ENCODE peak calls at places on chromosomes 2 and 18, in eight cellular contexts. One of them, this sample, is unnamed.

GRCh38 chr2:74715880-74716279 is 61.8 kb downstream of the SEMA4F start:
- DNase-seq in endothelial cell: no peak
- DNase-seq in activated CD4-positive, alpha-beta T cell treated with anti-CD3 and anti-CD28 coated beads, Interleukin-2, amount 50 U/mL, for 48 hours: no peak
- DNase-seq in HEK293T: no peak
- DNase-seq in SJSA1: no peak
- DNase-seq in epithelial cell of prostate: no peak
- DNase-seq in AG20443: no peak
- DNase-seq in LoVo: no peak
- DNase-seq in this sample: no peak

GRCh38 chr18:57051586-57052044 is 95.3 kb upstream of the BOD1L2 start:
- DNase-seq in AG20443: no peak
- DNase-seq in epithelial cell of prostate: no peak
- DNase-seq in SJSA1: no peak
- DNase-seq in LoVo: peak; percentile 19
- DNase-seq in endothelial cell: no peak
- DNase-seq in HEK293T: no peak
- DNase-seq in activated CD4-positive, alpha-beta T cell treated with anti-CD3 and anti-CD28 coated beads, Interleukin-2, amount 50 U/mL, for 48 hours: no peak
- DNase-seq in this sample: peak; percentile 64

GRCh38 chr2:112666764-112667122 is 21.0 kb downstream of the SLC20A1 start:
- DNase-seq in activated CD4-positive, alpha-beta T cell treated with anti-CD3 and anti-CD28 coated beads, Interleukin-2, amount 50 U/mL, for 48 hours: no peak
- DNase-seq in SJSA1: no peak
- DNase-seq in endothelial cell: no peak
- DNase-seq in HEK293T: no peak
- DNase-seq in AG20443: no peak
- DNase-seq in LoVo: no peak
- DNase-seq in epithelial cell of prostate: no peak
- DNase-seq in this sample: no peak

GRCh38 chr18:49572935-49573334 is 11.1 kb downstream of the LIPG start:
- DNase-seq in AG20443: no peak
- DNase-seq in epithelial cell of prostate: no peak
- DNase-seq in endothelial cell: no peak
- DNase-seq in activated CD4-positive, alpha-beta T cell treated with anti-CD3 and anti-CD28 coated beads, Interleukin-2, amount 50 U/mL, for 48 hours: no peak
- DNase-seq in HEK293T: no peak
- DNase-seq in SJSA1: no peak
- DNase-seq in LoVo: no peak
- DNase-seq in this sample: no peak

GRCh38 chr2:234880551-234881211 is 71.1 kb upstream of the SH3BP4 start:
- DNase-seq in epithelial cell of prostate: peak; percentile 83
- DNase-seq in AG20443: peak; percentile 30
- DNase-seq in SJSA1: peak; percentile 35
- DNase-seq in activated CD4-positive, alpha-beta T cell treated with anti-CD3 and anti-CD28 coated beads, Interleukin-2, amount 50 U/mL, for 48 hours: no peak
- DNase-seq in endothelial cell: no peak
- DNase-seq in HEK293T: no peak
- DNase-seq in LoVo: peak; percentile 78
- DNase-seq in this sample: peak; percentile 37

GRCh38 chr2:205822578-205822977 is 140.3 kb downstream of the NRP2 start:
- DNase-seq in LoVo: no peak
- DNase-seq in epithelial cell of prostate: no peak
- DNase-seq in activated CD4-positive, alpha-beta T cell treated with anti-CD3 and anti-CD28 coated beads, Interleukin-2, amount 50 U/mL, for 48 hours: no peak
- DNase-seq in endothelial cell: no peak
- DNase-seq in SJSA1: no peak
- DNase-seq in HEK293T: no peak
- DNase-seq in AG20443: peak; percentile 38
- DNase-seq in this sample: no peak

GRCh38 chr2:5176764-5177163 is 515.4 kb upstream of the SOX11 start:
- DNase-seq in SJSA1: no peak
- DNase-seq in endothelial cell: no peak
- DNase-seq in epithelial cell of prostate: no peak
- DNase-seq in LoVo: no peak
- DNase-seq in activated CD4-positive, alpha-beta T cell treated with anti-CD3 and anti-CD28 coated beads, Interleukin-2, amount 50 U/mL, for 48 hours: no peak
- DNase-seq in AG20443: no peak
- DNase-seq in HEK293T: no peak
- DNase-seq in this sample: no peak

GRCh38 chr2:173459363-173459762 is 104.7 kb downstream of the CDCA7 start:
- DNase-seq in endothelial cell: no peak
- DNase-seq in HEK293T: no peak
- DNase-seq in AG20443: no peak
- DNase-seq in LoVo: no peak
- DNase-seq in SJSA1: no peak
- DNase-seq in epithelial cell of prostate: no peak
- DNase-seq in activated CD4-positive, alpha-beta T cell treated with anti-CD3 and anti-CD28 coated beads, Interleukin-2, amount 50 U/mL, for 48 hours: no peak
- DNase-seq in this sample: no peak

GRCh38 chr2:52539026-52539964 is 1228.3 kb upstream of the CHAC2 start:
- DNase-seq in SJSA1: peak; percentile 62
- DNase-seq in LoVo: no peak
- DNase-seq in epithelial cell of prostate: no peak
- DNase-seq in AG20443: no peak
- DNase-seq in activated CD4-positive, alpha-beta T cell treated with anti-CD3 and anti-CD28 coated beads, Interleukin-2, amount 50 U/mL, for 48 hours: no peak
- DNase-seq in endothelial cell: no peak
- DNase-seq in HEK293T: no peak
- DNase-seq in this sample: no peak

GRCh38 chr2:71456617-71457016 is 3.3 kb downstream of the DYSF start:
- DNase-seq in activated CD4-positive, alpha-beta T cell treated with anti-CD3 and anti-CD28 coated beads, Interleukin-2, amount 50 U/mL, for 48 hours: no peak
- DNase-seq in SJSA1: no peak
- DNase-seq in epithelial cell of prostate: no peak
- DNase-seq in endothelial cell: no peak
- DNase-seq in LoVo: no peak
- DNase-seq in AG20443: no peak
- DNase-seq in HEK293T: no peak
- DNase-seq in this sample: no peak

GRCh38 chr18:62341423-62341920 is 16.4 kb downstream of the TNFRSF11A start:
- DNase-seq in SJSA1: no peak
- DNase-seq in epithelial cell of prostate: no peak
- DNase-seq in AG20443: no peak
- DNase-seq in endothelial cell: no peak
- DNase-seq in LoVo: no peak
- DNase-seq in HEK293T: no peak
- DNase-seq in activated CD4-positive, alpha-beta T cell treated with anti-CD3 and anti-CD28 coated beads, Interleukin-2, amount 50 U/mL, for 48 hours: no peak
- DNase-seq in this sample: no peak

GRCh38 chr18:31722369-31722957 is 38.1 kb upstream of the B4GALT6 start:
- DNase-seq in LoVo: peak; percentile 63
- DNase-seq in AG20443: peak; percentile 82
- DNase-seq in epithelial cell of prostate: peak; percentile 18
- DNase-seq in activated CD4-positive, alpha-beta T cell treated with anti-CD3 and anti-CD28 coated beads, Interleukin-2, amount 50 U/mL, for 48 hours: peak; percentile 88
- DNase-seq in SJSA1: peak; percentile 37
- DNase-seq in endothelial cell: peak; percentile 84
- DNase-seq in HEK293T: peak; percentile 95
- DNase-seq in this sample: peak; percentile 86

GRCh38 chr2:25851740-25852503 is 26.4 kb downstream of the ASXL2 start:
- DNase-seq in HEK293T: peak; percentile 40
- DNase-seq in epithelial cell of prostate: peak; percentile 18
- DNase-seq in AG20443: peak; percentile 72
- DNase-seq in SJSA1: peak; percentile 89
- DNase-seq in endothelial cell: peak; percentile 6
- DNase-seq in activated CD4-positive, alpha-beta T cell treated with anti-CD3 and anti-CD28 coated beads, Interleukin-2, amount 50 U/mL, for 48 hours: peak; percentile 40
- DNase-seq in LoVo: peak; percentile 71
- DNase-seq in this sample: peak; percentile 74

GRCh38 chr2:136000502-136000901 is 15.1 kb upstream of the DARS1 start:
- DNase-seq in LoVo: no peak
- DNase-seq in activated CD4-positive, alpha-beta T cell treated with anti-CD3 and anti-CD28 coated beads, Interleukin-2, amount 50 U/mL, for 48 hours: no peak
- DNase-seq in HEK293T: no peak
- DNase-seq in SJSA1: no peak
- DNase-seq in epithelial cell of prostate: no peak
- DNase-seq in AG20443: no peak
- DNase-seq in endothelial cell: peak; percentile 26
- DNase-seq in this sample: no peak

GRCh38 chr18:44195394-44196140 is 485.1 kb upstream of the SETBP1 start:
- DNase-seq in activated CD4-positive, alpha-beta T cell treated with anti-CD3 and anti-CD28 coated beads, Interleukin-2, amount 50 U/mL, for 48 hours: no peak
- DNase-seq in LoVo: no peak
- DNase-seq in epithelial cell of prostate: no peak
- DNase-seq in SJSA1: no peak
- DNase-seq in endothelial cell: no peak
- DNase-seq in HEK293T: no peak
- DNase-seq in AG20443: no peak
- DNase-seq in this sample: no peak

GRCh38 chr18:44799422-44800421 is 119.0 kb downstream of the SETBP1 start:
- DNase-seq in HEK293T: no peak
- DNase-seq in epithelial cell of prostate: no peak
- DNase-seq in endothelial cell: no peak
- DNase-seq in activated CD4-positive, alpha-beta T cell treated with anti-CD3 and anti-CD28 coated beads, Interleukin-2, amount 50 U/mL, for 48 hours: peak; percentile 16
- DNase-seq in LoVo: no peak
- DNase-seq in AG20443: no peak
- DNase-seq in SJSA1: no peak
- DNase-seq in this sample: no peak

GRCh38 chr2:6421888-6422287 is 443.8 kb downstream of the CMPK2 start:
- DNase-seq in endothelial cell: no peak
- DNase-seq in SJSA1: no peak
- DNase-seq in AG20443: no peak
- DNase-seq in epithelial cell of prostate: no peak
- DNase-seq in activated CD4-positive, alpha-beta T cell treated with anti-CD3 and anti-CD28 coated beads, Interleukin-2, amount 50 U/mL, for 48 hours: no peak
- DNase-seq in LoVo: no peak
- DNase-seq in HEK293T: no peak
- DNase-seq in this sample: no peak

This sample was measured in hepatocyte.